ENCODE peak calls at places on chromosomes 2 and 18, in seven cellular contexts. One of them, this sample, is unnamed.

GRCh38 chr2:52881606-52882005 is 886.0 kb upstream of the CHAC2 start:
- DNase-seq in heart right ventricle: no peak
- DNase-seq in AG04450: peak; percentile 45
- DNase-seq in HepG2: no peak
- DNase-seq in pancreas: no peak
- DNase-seq in HCT116: peak; percentile 32
- DNase-seq in upper lobe of left lung: no peak
- DNase-seq in this sample: no peak

GRCh38 chr2:176805345-176805744 is 407.2 kb upstream of the HNRNPA3 start:
- DNase-seq in heart right ventricle: no peak
- DNase-seq in AG04450: no peak
- DNase-seq in upper lobe of left lung: no peak
- DNase-seq in HCT116: no peak
- DNase-seq in HepG2: no peak
- DNase-seq in pancreas: no peak
- DNase-seq in this sample: no peak

GRCh38 chr2:48175254-48175653 is 269.0 kb upstream of the FBXO11 start:
- DNase-seq in HCT116: no peak
- DNase-seq in pancreas: no peak
- DNase-seq in AG04450: peak; percentile 18
- DNase-seq in HepG2: peak; percentile 26
- DNase-seq in upper lobe of left lung: no peak
- DNase-seq in heart right ventricle: no peak
- DNase-seq in this sample: no peak

GRCh38 chr2:88737385-88737784 is 45.9 kb downstream of the RPIA start:
- DNase-seq in heart right ventricle: no peak
- DNase-seq in HepG2: no peak
- DNase-seq in HCT116: no peak
- DNase-seq in upper lobe of left lung: no peak
- DNase-seq in pancreas: no peak
- DNase-seq in AG04450: no peak
- DNase-seq in this sample: no peak

GRCh38 chr2:152740743-152741328 is 22.4 kb downstream of the ARL6IP6 start:
- DNase-seq in AG04450: peak; percentile 26
- DNase-seq in heart right ventricle: no peak
- DNase-seq in upper lobe of left lung: no peak
- DNase-seq in HepG2: peak; percentile 71
- DNase-seq in HCT116: peak; percentile 49
- DNase-seq in pancreas: no peak
- DNase-seq in this sample: no peak

GRCh38 chr2:85734015-85734414 is 19.8 kb upstream of the ATOH8 start:
- DNase-seq in pancreas: no peak
- DNase-seq in HCT116: no peak
- DNase-seq in AG04450: no peak
- DNase-seq in HepG2: no peak
- DNase-seq in upper lobe of left lung: no peak
- DNase-seq in heart right ventricle: no peak
- DNase-seq in this sample: no peak

GRCh38 chr2:209579236-209579749 is 155.4 kb downstream of the MAP2 start:
- DNase-seq in HCT116: no peak
- DNase-seq in pancreas: no peak
- DNase-seq in heart right ventricle: peak; percentile 7
- DNase-seq in upper lobe of left lung: no peak
- DNase-seq in HepG2: no peak
- DNase-seq in AG04450: no peak
- DNase-seq in this sample: no peak

GRCh38 chr2:142791335-142791734 is 86.1 kb upstream of the KYNU start:
- DNase-seq in AG04450: no peak
- DNase-seq in upper lobe of left lung: no peak
- DNase-seq in pancreas: no peak
- DNase-seq in HepG2: no peak
- DNase-seq in heart right ventricle: no peak
- DNase-seq in HCT116: no peak
- DNase-seq in this sample: no peak

GRCh38 chr2:76867854-76868253 is 654.3 kb downstream of the LRRTM4 start:
- DNase-seq in HCT116: no peak
- DNase-seq in heart right ventricle: no peak
- DNase-seq in upper lobe of left lung: no peak
- DNase-seq in AG04450: peak; percentile 13
- DNase-seq in pancreas: no peak
- DNase-seq in HepG2: no peak
- DNase-seq in this sample: no peak

GRCh38 chr2:70007151-70007550 is 45.7 kb upstream of the ASPRV1 start:
- DNase-seq in AG04450: no peak
- DNase-seq in HepG2: no peak
- DNase-seq in pancreas: no peak
- DNase-seq in HCT116: no peak
- DNase-seq in upper lobe of left lung: peak; percentile 1
- DNase-seq in heart right ventricle: no peak
- DNase-seq in this sample: no peak

GRCh38 chr18:35376742-35377695 is at the start of gene ZNF396:
- DNase-seq in pancreas: peak; percentile 83
- DNase-seq in HCT116: peak; percentile 23
- DNase-seq in HepG2: peak; percentile 52
- DNase-seq in upper lobe of left lung: peak; percentile 92
- DNase-seq in heart right ventricle: peak; percentile 84
- DNase-seq in AG04450: no peak
- DNase-seq in this sample: peak; percentile 97

GRCh38 chr2:2935445-2936149 is 442.0 kb downstream of the EIPR1 start:
- DNase-seq in HepG2: no peak
- DNase-seq in pancreas: no peak
- DNase-seq in AG04450: no peak
- DNase-seq in upper lobe of left lung: no peak
- DNase-seq in HCT116: no peak
- DNase-seq in heart right ventricle: no peak
- DNase-seq in this sample: no peak

GRCh38 chr18:37391698-37392548 is 173.7 kb downstream of the CELF4 start:
- DNase-seq in heart right ventricle: no peak
- DNase-seq in HepG2: no peak
- DNase-seq in pancreas: no peak
- DNase-seq in HCT116: no peak
- DNase-seq in upper lobe of left lung: no peak
- DNase-seq in AG04450: no peak
- DNase-seq in this sample: no peak

GRCh38 chr18:78801011-78801410 is 178.6 kb upstream of the SALL3 start:
- DNase-seq in HCT116: no peak
- DNase-seq in pancreas: no peak
- DNase-seq in HepG2: no peak
- DNase-seq in heart right ventricle: no peak
- DNase-seq in AG04450: no peak
- DNase-seq in upper lobe of left lung: no peak
- DNase-seq in this sample: peak; percentile 23

GRCh38 chr2:113240915-113241911 is 37.5 kb downstream of the PAX8 start:
- DNase-seq in AG04450: peak; percentile 94
- DNase-seq in HepG2: peak; percentile 90
- DNase-seq in upper lobe of left lung: peak; percentile 87
- DNase-seq in HCT116: peak; percentile 97
- DNase-seq in pancreas: no peak
- DNase-seq in heart right ventricle: no peak
- DNase-seq in this sample: peak; percentile 88

GRCh38 chr2:208234786-208235185 is 20.1 kb downstream of the IDH1 start:
- DNase-seq in upper lobe of left lung: no peak
- DNase-seq in AG04450: no peak
- DNase-seq in heart right ventricle: no peak
- DNase-seq in pancreas: no peak
- DNase-seq in HepG2: no peak
- DNase-seq in HCT116: no peak
- DNase-seq in this sample: no peak

GRCh38 chr18:59567445-59567844 is 129.8 kb downstream of the CCBE1 start:
- DNase-seq in heart right ventricle: no peak
- DNase-seq in AG04450: no peak
- DNase-seq in HCT116: no peak
- DNase-seq in HepG2: no peak
- DNase-seq in pancreas: no peak
- DNase-seq in upper lobe of left lung: no peak
- DNase-seq in this sample: no peak

GRCh38 chr2:126790987-126791780 is 107.5 kb upstream of the TEX51 start:
- DNase-seq in HCT116: no peak
- DNase-seq in upper lobe of left lung: no peak
- DNase-seq in heart right ventricle: no peak
- DNase-seq in AG04450: no peak
- DNase-seq in pancreas: no peak
- DNase-seq in HepG2: no peak
- DNase-seq in this sample: no peak

GRCh38 chr2:49687873-49688272 is 533.6 kb upstream of the FSHR start:
- DNase-seq in HepG2: no peak
- DNase-seq in heart right ventricle: no peak
- DNase-seq in HCT116: no peak
- DNase-seq in upper lobe of left lung: no peak
- DNase-seq in AG04450: no peak
- DNase-seq in pancreas: no peak
- DNase-seq in this sample: no peak

GRCh38 chr2:136295168-136295567 is 177.2 kb upstream of the CXCR4 start:
- DNase-seq in upper lobe of left lung: no peak
- DNase-seq in heart right ventricle: no peak
- DNase-seq in AG04450: no peak
- DNase-seq in HCT116: no peak
- DNase-seq in pancreas: no peak
- DNase-seq in HepG2: no peak
- DNase-seq in this sample: no peak

GRCh38 chr2:173354073-173354600 is 535 bp upstream of the CDCA7 start:
- DNase-seq in pancreas: no peak
- DNase-seq in HepG2: peak; percentile 27
- DNase-seq in HCT116: no peak
- DNase-seq in heart right ventricle: no peak
- DNase-seq in upper lobe of left lung: no peak
- DNase-seq in AG04450: no peak
- DNase-seq in this sample: no peak
- H3K27me3 ChIP-seq in pancreas: no peaks in the 10 kb centered on the region
- H3K27me3 ChIP-seq in HepG2: no peaks in the 10 kb centered on the region
- H3K27me3 ChIP-seq in HCT116: no peaks in the 10 kb centered on the region
- H3K27me3 ChIP-seq in heart right ventricle: peaks cover 55% of the 10 kb centered on the region
- H3K27me3 ChIP-seq in upper lobe of left lung: no peaks in the 10 kb centered on the region
- H3K27me3 ChIP-seq in AG04450: peaks cover 6% of the 10 kb centered on the region
- H3K27me3 ChIP-seq in this sample: no peaks in the 10 kb centered on the region

GRCh38 chr2:236363878-236364277 is 99.7 kb upstream of the ASB18 start:
- DNase-seq in HCT116: no peak
- DNase-seq in HepG2: no peak
- DNase-seq in upper lobe of left lung: no peak
- DNase-seq in AG04450: no peak
- DNase-seq in pancreas: no peak
- DNase-seq in heart right ventricle: no peak
- DNase-seq in this sample: no peak

GRCh38 chr2:236365258-236366048 is 101.2 kb upstream of the ASB18 start:
- DNase-seq in HepG2: no peak
- DNase-seq in AG04450: no peak
- DNase-seq in HCT116: no peak
- DNase-seq in pancreas: no peak
- DNase-seq in upper lobe of left lung: no peak
- DNase-seq in heart right ventricle: no peak
- DNase-seq in this sample: no peak

GRCh38 chr2:236367791-236368289 is 103.6 kb upstream of the ASB18 start:
- DNase-seq in HepG2: no peak
- DNase-seq in pancreas: no peak
- DNase-seq in HCT116: no peak
- DNase-seq in upper lobe of left lung: no peak
- DNase-seq in AG04450: no peak
- DNase-seq in heart right ventricle: no peak
- DNase-seq in this sample: no peak

GRCh38 chr2:236366049-236366387 is 101.8 kb upstream of the ASB18 start:
- DNase-seq in HepG2: no peak
- DNase-seq in HCT116: no peak
- DNase-seq in upper lobe of left lung: no peak
- DNase-seq in pancreas: no peak
- DNase-seq in AG04450: no peak
- DNase-seq in heart right ventricle: no peak
- DNase-seq in this sample: no peak

GRCh38 chr2:236366406-236366805 is 102.2 kb upstream of the ASB18 start:
- DNase-seq in HCT116: no peak
- DNase-seq in heart right ventricle: no peak
- DNase-seq in HepG2: no peak
- DNase-seq in upper lobe of left lung: no peak
- DNase-seq in AG04450: no peak
- DNase-seq in pancreas: no peak
- DNase-seq in this sample: no peak
- H3K27me3 ChIP-seq in HCT116: peaks cover 73% of the 10 kb centered on the region
- H3K27me3 ChIP-seq in heart right ventricle: no peaks in the 10 kb centered on the region
- H3K27me3 ChIP-seq in HepG2: peaks cover 9% of the 10 kb centered on the region
- H3K27me3 ChIP-seq in upper lobe of left lung: no peaks in the 10 kb centered on the region
- H3K27me3 ChIP-seq in AG04450: peaks cover 3% of the 10 kb centered on the region
- H3K27me3 ChIP-seq in pancreas: no peaks in the 10 kb centered on the region
- H3K27me3 ChIP-seq in this sample: no peaks in the 10 kb centered on the region

DNA sequence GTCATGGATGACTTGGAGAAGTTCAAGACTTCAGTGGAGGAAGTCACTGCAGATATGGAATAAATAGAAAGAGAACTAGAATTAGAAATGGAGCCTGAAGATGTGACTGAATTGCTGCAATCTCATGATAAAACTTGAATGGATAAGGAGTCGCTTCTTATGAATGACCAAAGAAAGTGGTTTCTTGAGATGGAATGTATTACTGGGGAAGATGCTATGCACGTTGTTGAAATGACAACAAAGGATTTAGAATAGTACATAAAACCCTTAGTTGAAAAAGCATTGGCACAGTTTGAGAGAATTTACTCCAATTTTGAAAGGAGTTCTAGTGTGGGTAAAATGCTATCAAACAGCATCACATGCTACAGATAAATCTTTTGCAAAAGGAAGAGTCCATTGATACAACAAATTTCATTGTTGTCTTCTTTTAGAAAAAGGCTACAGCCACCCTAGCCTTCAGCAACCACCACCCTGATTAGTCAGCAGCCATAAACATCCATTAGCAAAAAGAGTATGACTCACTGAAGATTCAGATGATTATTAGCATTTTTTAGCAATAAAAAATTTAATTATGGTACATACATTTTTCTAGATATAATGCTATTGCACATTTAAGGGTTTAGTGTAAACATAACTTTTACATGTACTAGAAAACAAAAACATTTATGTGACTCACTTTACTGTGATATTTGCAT is 110.4 kb upstream of the TACR1 start:
- DNase-seq in HepG2: no peak
- DNase-seq in AG04450: no peak
- DNase-seq in pancreas: no peak
- DNase-seq in heart right ventricle: no peak
- DNase-seq in HCT116: no peak
- DNase-seq in upper lobe of left lung: no peak
- DNase-seq in this sample: no peak
- H3K27me3 ChIP-seq in HepG2: no peaks in the 10 kb centered on the region
- H3K27me3 ChIP-seq in AG04450: no peaks in the 10 kb centered on the region
- H3K27me3 ChIP-seq in pancreas: no peaks in the 10 kb centered on the region
- H3K27me3 ChIP-seq in heart right ventricle: no peaks in the 10 kb centered on the region
- H3K27me3 ChIP-seq in HCT116: no peaks in the 10 kb centered on the region
- H3K27me3 ChIP-seq in upper lobe of left lung: no peaks in the 10 kb centered on the region
- H3K27me3 ChIP-seq in this sample: no peaks in the 10 kb centered on the region

GRCh38 chr2:236162031-236162803 is 6.0 kb downstream of the GBX2 start:
- DNase-seq in HCT116: no peak
- DNase-seq in heart right ventricle: no peak
- DNase-seq in HepG2: no peak
- DNase-seq in pancreas: no peak
- DNase-seq in AG04450: no peak
- DNase-seq in upper lobe of left lung: no peak
- DNase-seq in this sample: no peak
- H3K27me3 ChIP-seq in HCT116: no peaks in the 10 kb centered on the region
- H3K27me3 ChIP-seq in heart right ventricle: peaks cover 100% of the 10 kb centered on the region
- H3K27me3 ChIP-seq in HepG2: peaks cover 24% of the 10 kb centered on the region
- H3K27me3 ChIP-seq in pancreas: peaks cover 15% of the 10 kb centered on the region
- H3K27me3 ChIP-seq in AG04450: peaks cover 95% of the 10 kb centered on the region
- H3K27me3 ChIP-seq in upper lobe of left lung: peaks cover 4% of the 10 kb centered on the region
- H3K27me3 ChIP-seq in this sample: no peaks in the 10 kb centered on the region